ENCODE peak calls at places on chromosomes 5 and 9, in four cellular contexts. One of them, this sample, is unnamed.

GRCh38 chr9:76691761-76692313 is 72.4 kb upstream of the PCA3 start:
- DNase-seq in SIG-M5: no peak
- DNase-seq in left ventricle myocardium superior: no peak
- DNase-seq in AML-193: no peak
- DNase-seq in this sample: no peak

GRCh38 chr5:157855404-157855994 is 3.4 kb downstream of the CLINT1 start:
- DNase-seq in SIG-M5: no peak
- DNase-seq in left ventricle myocardium superior: no peak
- DNase-seq in AML-193: peak
- DNase-seq in this sample: peak

GRCh38 chr9:83986765-83987401 is 6.3 kb downstream of the RMI1 start:
- DNase-seq in SIG-M5: no peak
- DNase-seq in left ventricle myocardium superior: no peak
- DNase-seq in AML-193: no peak
- DNase-seq in this sample: peak

GRCh38 chr5:119420173-119420572 is 32.1 kb upstream of the HSD17B4 start:
- DNase-seq in SIG-M5: no peak
- DNase-seq in left ventricle myocardium superior: no peak
- DNase-seq in AML-193: peak
- DNase-seq in this sample: no peak

GRCh38 chr5:108654042-108654441 is 93.7 kb upstream of the FER start:
- DNase-seq in SIG-M5: no peak
- DNase-seq in left ventricle myocardium superior: no peak
- DNase-seq in AML-193: no peak
- DNase-seq in this sample: peak

GRCh38 chr5:79486116-79486515 is 27.8 kb downstream of the HOMER1 start:
- DNase-seq in SIG-M5: no peak
- DNase-seq in left ventricle myocardium superior: no peak
- DNase-seq in AML-193: no peak
- DNase-seq in this sample: no peak

GRCh38 chr5:78504726-78505431 is 143.7 kb downstream of the LHFPL2 start:
- DNase-seq in SIG-M5: no peak
- DNase-seq in left ventricle myocardium superior: peak
- DNase-seq in AML-193: no peak
- DNase-seq in this sample: peak

GRCh38 chr9:27212191-27212590 is 84.8 kb downstream of the EQTN start:
- DNase-seq in SIG-M5: no peak
- DNase-seq in left ventricle myocardium superior: no peak
- DNase-seq in AML-193: no peak
- DNase-seq in this sample: no peak

GRCh38 chr9:86829496-86830046 is 117.7 kb downstream of the GAS1 start:
- DNase-seq in SIG-M5: no peak
- DNase-seq in left ventricle myocardium superior: no peak
- DNase-seq in AML-193: no peak
- DNase-seq in this sample: no peak